ENCODE peak calls at places on chromosomes 1 and 21, in four cellular contexts. W is activated CD4-positive, alpha-beta T cell treated with anti-CD3 and anti-CD28 coated beads, Interleukin-2, amount 50 U/mL, for 1 hour; S is left cardiac atrium; E is LHCN-M2. G is an unnamed sample.

GRCh38 chr1:25944986-25945385 is 38.8 kb upstream of the STMN1 start:
- DNase-seq in W (no peak), S (no peak), E (no peak), G (no peak)

GRCh38 chr1:202192770-202193613 is 607 bp upstream of the LGR6 start:
- DNase-seq in W (peak), S (peak), E (peak), G (peak)

GRCh38 chr1:43506233-43506632 is 24.4 kb upstream of the PTPRF start:
- DNase-seq in W (no peak), S (no peak), E (no peak), G (no peak)

GRCh38 chr1:186535388-186536133 is 74.6 kb upstream of the PDC start:
- DNase-seq in W (no peak), S (no peak), E (peak), G (no peak)

GRCh38 chr21:44927587-44928461 is 7.1 kb upstream of the ITGB2 start:
- DNase-seq in W (peak), S (peak), E (peak), G (peak)

GRCh38 chr1:206508130-206508884 is 976 bp downstream of the RASSF5 start:
- DNase-seq in W (no peak), S (no peak), E (no peak), G (peak)

GRCh38 chr1:212683357-212683722 is 16.3 kb downstream of the BATF3 start:
- DNase-seq in W (no peak), S (no peak), E (no peak), G (peak)

GRCh38 chr1:243903904-243904303 is 53.9 kb upstream of the AKT3 start:
- DNase-seq in W (no peak), S (no peak), E (peak), G (no peak)

GRCh38 chr1:207711285-207711684 is 40.6 kb upstream of the CD46 start:
- DNase-seq in W (no peak), S (no peak), E (peak), G (no peak)

GRCh38 chr1:154983776-154984466 is 777 bp downstream of the FLAD1 start:
- DNase-seq in W (no peak), S (no peak), E (no peak), G (no peak)

GRCh38 chr1:26959722-26960624 is at the start of gene KDF1:
- DNase-seq in W (peak), S (no peak), E (no peak), G (no peak)

GRCh38 chr1:157862114-157863070 is 20.8 kb upstream of the CD5L start:
- DNase-seq in W (no peak), S (no peak), E (no peak), G (no peak)

GRCh38 chr21:34688145-34688544 is 19.4 kb downstream of the CLIC6 start:
- DNase-seq in W (no peak), S (no peak), E (no peak), G (no peak)

GRCh38 chr1:205009666-205010065 is 33.3 kb upstream of the CNTN2 start:
- DNase-seq in W (no peak), S (no peak), E (no peak), G (no peak)

GRCh38 chr1:21329209-21329844 is 39.1 kb upstream of the ECE1 start:
- DNase-seq in W (peak), S (no peak), E (no peak), G (no peak)

GRCh38 chr1:159930634-159931033 is 5.3 kb upstream of the TAGLN2 start:
- DNase-seq in W (no peak), S (no peak), E (no peak), G (no peak)

GRCh38 chr1:27556435-27556780 is 47.5 kb downstream of the AHDC1 start:
- DNase-seq in W (no peak), S (no peak), E (no peak), G (no peak)

GRCh38 chr1:210340311-210340710 is 11.6 kb downstream of the HHAT start:
- DNase-seq in W (no peak), S (no peak), E (no peak), G (no peak)

GRCh38 chr1:225860107-225860506 is 22.1 kb downstream of the TMEM63A start:
- DNase-seq in W (no peak), S (no peak), E (no peak), G (no peak)

GRCh38 chr1:47031585-47031984 is 8.1 kb downstream of the CYP4X1 start:
- DNase-seq in W (no peak), S (no peak), E (peak), G (no peak)

GRCh38 chr1:26970810-26971209 is 10.5 kb upstream of the KDF1 start:
- DNase-seq in W (no peak), S (no peak), E (no peak), G (no peak)

GRCh38 chr1:46900401-46900800 is 40.9 kb downstream of the CYP4A11 start:
- DNase-seq in W (no peak), S (no peak), E (no peak), G (no peak)

GRCh38 chr1:145806408-145806807 is 17.5 kb downstream of the RNF115 start:
- DNase-seq in W (no peak), S (no peak), E (no peak), G (no peak)

GRCh38 chr1:175826705-175827104 is 83.3 kb upstream of the TNR start:
- DNase-seq in W (no peak), S (no peak), E (no peak), G (no peak)

GRCh38 chr1:231705860-231706553 is 79.4 kb downstream of the DISC1 start:
- DNase-seq in W (no peak), S (no peak), E (no peak), G (no peak)

GRCh38 chr1:66652556-66652955 is 99.7 kb upstream of the DYNLT5 start:
- DNase-seq in W (no peak), S (no peak), E (no peak), G (no peak)

GRCh38 chr21:44353200-44353970 is at the start of gene TRPM2:
- DNase-seq in W (no peak), S (no peak), E (peak), G (peak)

GRCh38 chr21:41520560-41521442 is 12.8 kb upstream of the TMPRSS2 start:
- DNase-seq in W (no peak), S (no peak), E (no peak), G (no peak)

GRCh38 chr1:174039069-174039468 is 16.9 kb upstream of the RC3H1 start:
- DNase-seq in W (no peak), S (no peak), E (peak), G (no peak)

GRCh38 chr1:25541889-25542658 is 1.3 kb upstream of the LDLRAP1 start:
- DNase-seq in W (no peak), S (no peak), E (no peak), G (no peak)

GRCh38 chr1:204087893-204088528 is 15.1 kb downstream of the SOX13 start:
- DNase-seq in W (no peak), S (peak), E (no peak), G (no peak)

GRCh38 chr1:228366851-228367741 is 39.5 kb downstream of the TRIM11 start:
- DNase-seq in W (no peak), S (peak), E (no peak), G (peak)

GRCh38 chr1:22689505-22689904 is 21.1 kb upstream of the EPHB2 start:
- DNase-seq in W (no peak), S (no peak), E (peak), G (no peak)

GRCh38 chr1:32241011-32241763 is 5.8 kb upstream of the FAM167B start:
- DNase-seq in W (peak), S (peak), E (peak), G (peak)